ENCODE peak calls at places on chromosomes 12 and 14, in six cellular contexts. One of them, this sample, is unnamed. For H3K4me1, the result is how much of the 10 kb centered on the place peaks cover.

GRCh38 chr12:100474617-100475016 is 951 bp downstream of the NR1H4 start:
- DNase-seq in heart right ventricle: no peak
- DNase-seq in kidney: no peak
- DNase-seq in ovary: no peak
- DNase-seq in HAP-1: no peak
- DNase-seq in cardiac muscle cell: no peak
- DNase-seq in this sample: no peak

GRCh38 chr12:69566603-69567002 is 18.7 kb upstream of the CCT2 start:
- DNase-seq in kidney: no peak
- DNase-seq in HAP-1: no peak
- DNase-seq in cardiac muscle cell: no peak
- DNase-seq in ovary: no peak
- DNase-seq in heart right ventricle: no peak
- DNase-seq in this sample: no peak

GRCh38 chr14:87940382-87940781 is 52.6 kb downstream of the GALC start:
- DNase-seq in HAP-1: no peak
- DNase-seq in kidney: no peak
- DNase-seq in ovary: no peak
- DNase-seq in cardiac muscle cell: no peak
- DNase-seq in heart right ventricle: no peak
- DNase-seq in this sample: no peak

GRCh38 chr14:100611811-100612480 is 24.7 kb upstream of the BEGAIN start:
- DNase-seq in ovary: no peak
- DNase-seq in HAP-1: no peak
- DNase-seq in heart right ventricle: no peak
- DNase-seq in kidney: no peak
- DNase-seq in cardiac muscle cell: no peak
- DNase-seq in this sample: peak

GRCh38 chr14:39229222-39229543 is 4.5 kb upstream of the MIA2 start:
- DNase-seq in ovary: no peak
- DNase-seq in HAP-1: no peak
- DNase-seq in kidney: no peak
- DNase-seq in cardiac muscle cell: no peak
- DNase-seq in heart right ventricle: no peak
- DNase-seq in this sample: no peak

GRCh38 chr14:90539996-90540395 is 143.2 kb downstream of the CALM1 start:
- DNase-seq in HAP-1: no peak
- DNase-seq in heart right ventricle: no peak
- DNase-seq in ovary: no peak
- DNase-seq in cardiac muscle cell: no peak
- DNase-seq in kidney: peak
- DNase-seq in this sample: no peak

GRCh38 chr12:62915130-62915529 is 19.8 kb downstream of the PPM1H start:
- DNase-seq in cardiac muscle cell: no peak
- DNase-seq in ovary: no peak
- DNase-seq in HAP-1: no peak
- DNase-seq in heart right ventricle: peak
- DNase-seq in kidney: no peak
- DNase-seq in this sample: no peak

GRCh38 chr14:88983755-88984154 is 159.3 kb downstream of the TTC8 start:
- DNase-seq in ovary: no peak
- DNase-seq in HAP-1: no peak
- DNase-seq in heart right ventricle: no peak
- DNase-seq in cardiac muscle cell: peak
- DNase-seq in kidney: no peak
- DNase-seq in this sample: no peak

GRCh38 chr14:102323102-102323501 is 3.6 kb downstream of the ZNF839 start:
- DNase-seq in cardiac muscle cell: peak
- DNase-seq in ovary: peak
- DNase-seq in HAP-1: no peak
- DNase-seq in heart right ventricle: peak
- DNase-seq in kidney: peak
- DNase-seq in this sample: peak

GRCh38 chr12:66851134-66851533 is 172.3 kb upstream of the GRIP1 start:
- DNase-seq in heart right ventricle: no peak
- DNase-seq in HAP-1: no peak
- DNase-seq in cardiac muscle cell: no peak
- DNase-seq in kidney: no peak
- DNase-seq in ovary: no peak
- DNase-seq in this sample: no peak

GRCh38 chr12:104955703-104956102 is 2.4 kb downstream of the SLC41A2 start:
- DNase-seq in heart right ventricle: no peak
- DNase-seq in HAP-1: no peak
- DNase-seq in ovary: no peak
- DNase-seq in cardiac muscle cell: no peak
- DNase-seq in kidney: no peak
- DNase-seq in this sample: no peak

GRCh38 chr12:26122681-26123481 is 2.0 kb downstream of the BHLHE41 start:
- DNase-seq in cardiac muscle cell: peak
- DNase-seq in ovary: peak
- DNase-seq in HAP-1: peak
- DNase-seq in kidney: peak
- DNase-seq in heart right ventricle: peak
- DNase-seq in this sample: peak

GRCh38 chr12:65741662-65742480 is 82.4 kb upstream of the HMGA2 start:
- DNase-seq in kidney: no peak
- DNase-seq in cardiac muscle cell: peak
- DNase-seq in ovary: peak
- DNase-seq in heart right ventricle: peak
- DNase-seq in HAP-1: no peak
- DNase-seq in this sample: peak

GRCh38 chr14:82504894-82505293 is 971.2 kb upstream of the SEL1L start:
- DNase-seq in heart right ventricle: no peak
- DNase-seq in kidney: no peak
- DNase-seq in ovary: no peak
- DNase-seq in HAP-1: no peak
- DNase-seq in cardiac muscle cell: no peak
- DNase-seq in this sample: no peak

GRCh38 chr14:92659765-92660561 is 88.5 kb downstream of the LGMN start:
- DNase-seq in HAP-1: no peak
- DNase-seq in ovary: no peak
- DNase-seq in heart right ventricle: no peak
- DNase-seq in cardiac muscle cell: peak
- DNase-seq in kidney: peak
- DNase-seq in this sample: no peak

GRCh38 chr12:90909069-90909676 is 45.8 kb downstream of the CCER1 start:
- DNase-seq in ovary: no peak
- DNase-seq in HAP-1: peak
- DNase-seq in cardiac muscle cell: peak
- DNase-seq in heart right ventricle: no peak
- DNase-seq in kidney: no peak
- DNase-seq in this sample: no peak

GRCh38 chr14:74502236-74503019 is 8.9 kb downstream of the ISCA2 start:
- DNase-seq in cardiac muscle cell: peak
- DNase-seq in HAP-1: peak
- DNase-seq in kidney: no peak
- DNase-seq in ovary: no peak
- DNase-seq in heart right ventricle: no peak
- DNase-seq in this sample: no peak

GRCh38 chr14:89226789-89227489 is 190.1 kb downstream of the FOXN3 start:
- DNase-seq in kidney: no peak
- DNase-seq in heart right ventricle: no peak
- DNase-seq in HAP-1: no peak
- DNase-seq in ovary: no peak
- DNase-seq in cardiac muscle cell: peak
- DNase-seq in this sample: no peak

GRCh38 chr14:56754966-56755365 is 55.3 kb downstream of the OTX2 start:
- DNase-seq in HAP-1: no peak
- DNase-seq in heart right ventricle: no peak
- DNase-seq in kidney: no peak
- DNase-seq in cardiac muscle cell: no peak
- DNase-seq in ovary: no peak
- DNase-seq in this sample: no peak

GRCh38 chr14:56199095-56199975 is 81.1 kb downstream of the PELI2 start:
- DNase-seq in kidney: no peak
- DNase-seq in HAP-1: peak
- DNase-seq in ovary: no peak
- DNase-seq in heart right ventricle: no peak
- DNase-seq in cardiac muscle cell: peak
- DNase-seq in this sample: no peak

GRCh38 chr12:50603817-50604639 is 99.2 kb downstream of the DIP2B start:
- DNase-seq in kidney: no peak
- DNase-seq in ovary: peak
- DNase-seq in heart right ventricle: no peak
- DNase-seq in cardiac muscle cell: peak
- DNase-seq in HAP-1: no peak
- DNase-seq in this sample: no peak

GRCh38 chr14:36394593-36394992 is 74.2 kb upstream of the MBIP start:
- DNase-seq in heart right ventricle: no peak
- DNase-seq in HAP-1: no peak
- DNase-seq in cardiac muscle cell: no peak
- DNase-seq in kidney: no peak
- DNase-seq in ovary: no peak
- DNase-seq in this sample: no peak

GRCh38 chr14:91417134-91417982 is at the start of gene CCDC88C:
- DNase-seq in HAP-1: peak
- DNase-seq in cardiac muscle cell: no peak
- DNase-seq in kidney: peak
- DNase-seq in heart right ventricle: peak
- DNase-seq in ovary: no peak
- DNase-seq in this sample: peak

GRCh38 chr12:68739891-68740290 is 6.1 kb upstream of the SLC35E3 start:
- DNase-seq in ovary: no peak
- DNase-seq in HAP-1: no peak
- DNase-seq in kidney: no peak
- DNase-seq in heart right ventricle: no peak
- DNase-seq in cardiac muscle cell: no peak
- DNase-seq in this sample: no peak

GRCh38 chr12:43113153-43113552 is 438.9 kb downstream of the ADAMTS20 start:
- DNase-seq in cardiac muscle cell: peak
- DNase-seq in kidney: no peak
- DNase-seq in HAP-1: no peak
- DNase-seq in heart right ventricle: no peak
- DNase-seq in ovary: no peak
- DNase-seq in this sample: no peak

GRCh38 chr14:64759555-64759938 is 55.3 kb downstream of the PLEKHG3 start:
- DNase-seq in ovary: no peak
- DNase-seq in kidney: no peak
- DNase-seq in cardiac muscle cell: no peak
- DNase-seq in heart right ventricle: no peak
- DNase-seq in HAP-1: no peak
- DNase-seq in this sample: no peak
- H3K4me1 ChIP-seq in ovary: under half
- H3K4me1 ChIP-seq in kidney: under half
- H3K4me1 ChIP-seq in cardiac muscle cell: under half
- H3K4me1 ChIP-seq in heart right ventricle: half or more
- H3K4me1 ChIP-seq in HAP-1: under half
- H3K4me1 ChIP-seq in this sample: under half

GRCh38 chr12:13176257-13176656 is 20.3 kb upstream of the EMP1 start:
- DNase-seq in kidney: no peak
- DNase-seq in HAP-1: no peak
- DNase-seq in cardiac muscle cell: no peak
- DNase-seq in heart right ventricle: no peak
- DNase-seq in ovary: no peak
- DNase-seq in this sample: no peak
- H3K4me1 ChIP-seq in kidney: under half
- H3K4me1 ChIP-seq in HAP-1: under half
- H3K4me1 ChIP-seq in cardiac muscle cell: under half
- H3K4me1 ChIP-seq in heart right ventricle: under half
- H3K4me1 ChIP-seq in ovary: under half
- H3K4me1 ChIP-seq in this sample: under half

GRCh38 chr12:131897875-131898274 is 3.5 kb downstream of the ULK1 start:
- DNase-seq in kidney: peak
- DNase-seq in heart right ventricle: no peak
- DNase-seq in ovary: no peak
- DNase-seq in cardiac muscle cell: no peak
- DNase-seq in HAP-1: no peak
- DNase-seq in this sample: no peak

GRCh38 chr12:131901431-131902331 is 7.3 kb downstream of the ULK1 start:
- DNase-seq in cardiac muscle cell: no peak
- DNase-seq in ovary: peak
- DNase-seq in heart right ventricle: peak
- DNase-seq in kidney: peak
- DNase-seq in HAP-1: no peak
- DNase-seq in this sample: no peak

GRCh38 chr12:131902332-131903241 is 8.2 kb downstream of the ULK1 start:
- DNase-seq in ovary: no peak
- DNase-seq in kidney: peak
- DNase-seq in cardiac muscle cell: no peak
- DNase-seq in HAP-1: no peak
- DNase-seq in heart right ventricle: no peak
- DNase-seq in this sample: no peak

GRCh38 chr12:131897276-131897675 is 2.9 kb downstream of the ULK1 start:
- DNase-seq in heart right ventricle: no peak
- DNase-seq in ovary: peak
- DNase-seq in kidney: peak
- DNase-seq in HAP-1: no peak
- DNase-seq in cardiac muscle cell: no peak
- DNase-seq in this sample: no peak

DNA sequence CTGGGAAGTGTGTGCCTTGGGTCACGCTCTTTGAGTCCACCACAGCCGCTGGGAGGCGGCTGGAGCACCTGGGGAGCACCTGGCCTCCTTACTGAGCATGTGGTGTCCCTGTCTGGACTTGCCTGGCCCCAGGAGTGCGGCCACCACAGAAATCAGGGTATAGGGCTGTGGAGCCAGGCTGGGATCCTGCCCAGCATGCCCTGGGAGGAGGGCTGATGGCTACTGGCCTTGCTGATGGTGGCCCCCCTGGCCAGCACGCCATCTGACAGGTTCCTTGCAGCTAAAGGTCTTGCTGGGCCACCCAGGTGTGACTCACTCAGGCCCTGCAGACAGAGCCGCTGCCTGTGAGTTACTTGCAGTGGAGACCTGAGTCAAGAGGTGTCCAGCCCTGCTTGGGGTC is 6.0 kb downstream of the ULK1 start:
- DNase-seq in ovary: no peak
- DNase-seq in cardiac muscle cell: no peak
- DNase-seq in kidney: no peak
- DNase-seq in heart right ventricle: no peak
- DNase-seq in HAP-1: no peak
- DNase-seq in this sample: no peak
- H3K4me1 ChIP-seq in ovary: under half
- H3K4me1 ChIP-seq in cardiac muscle cell: under half
- H3K4me1 ChIP-seq in kidney: under half
- H3K4me1 ChIP-seq in heart right ventricle: under half
- H3K4me1 ChIP-seq in HAP-1: under half
- H3K4me1 ChIP-seq in this sample: under half

GRCh38 chr12:6202331-6202730 is 2.1 kb downstream of the CD9 start:
- DNase-seq in heart right ventricle: no peak
- DNase-seq in cardiac muscle cell: no peak
- DNase-seq in kidney: no peak
- DNase-seq in HAP-1: no peak
- DNase-seq in ovary: no peak
- DNase-seq in this sample: no peak
- H3K4me1 ChIP-seq in heart right ventricle: half or more
- H3K4me1 ChIP-seq in cardiac muscle cell: under half
- H3K4me1 ChIP-seq in kidney: under half
- H3K4me1 ChIP-seq in HAP-1: under half
- H3K4me1 ChIP-seq in ovary: under half
- H3K4me1 ChIP-seq in this sample: under half

GRCh38 chr14:68945190-68945584 is 33.9 kb downstream of the ACTN1 start:
- DNase-seq in cardiac muscle cell: no peak
- DNase-seq in kidney: peak
- DNase-seq in heart right ventricle: no peak
- DNase-seq in HAP-1: no peak
- DNase-seq in ovary: no peak
- DNase-seq in this sample: no peak
- H3K4me1 ChIP-seq in cardiac muscle cell: half or more
- H3K4me1 ChIP-seq in kidney: under half
- H3K4me1 ChIP-seq in heart right ventricle: half or more
- H3K4me1 ChIP-seq in HAP-1: under half
- H3K4me1 ChIP-seq in ovary: under half
- H3K4me1 ChIP-seq in this sample: under half